ENCODE peak calls at places on chromosomes 3 and 15, in six cellular contexts. One of them, this sample, is unnamed.

GRCh38 chr3:9204253-9205005 is 45.0 kb downstream of the SRGAP3 start:
- DNase-seq in HCT116: no peak
- DNase-seq in fibroblast of lung: no peak
- DNase-seq in tibial artery: no peak
- DNase-seq in CD8-positive, alpha-beta memory T cell: no peak
- DNase-seq in astrocyte: no peak
- DNase-seq in this sample: no peak

GRCh38 chr15:99592135-99592845 is 26.5 kb downstream of the MEF2A start:
- DNase-seq in CD8-positive, alpha-beta memory T cell: no peak
- DNase-seq in fibroblast of lung: peak; percentile 58
- DNase-seq in tibial artery: no peak
- DNase-seq in astrocyte: peak; percentile 83
- DNase-seq in HCT116: no peak
- DNase-seq in this sample: no peak

GRCh38 chr15:91946914-91947313 is 93.4 kb downstream of the SLCO3A1 start:
- DNase-seq in CD8-positive, alpha-beta memory T cell: no peak
- DNase-seq in astrocyte: no peak
- DNase-seq in HCT116: no peak
- DNase-seq in tibial artery: no peak
- DNase-seq in fibroblast of lung: no peak
- DNase-seq in this sample: no peak

GRCh38 chr3:45950686-45951600 is 7.7 kb downstream of the CXCR6 start:
- DNase-seq in fibroblast of lung: no peak
- DNase-seq in HCT116: no peak
- DNase-seq in CD8-positive, alpha-beta memory T cell: peak; percentile 76
- DNase-seq in tibial artery: no peak
- DNase-seq in astrocyte: no peak
- DNase-seq in this sample: no peak

GRCh38 chr3:190862209-190863118 is at the start of gene GMNC:
- DNase-seq in HCT116: peak; percentile 82
- DNase-seq in tibial artery: peak; percentile 90
- DNase-seq in fibroblast of lung: peak; percentile 62
- DNase-seq in CD8-positive, alpha-beta memory T cell: no peak
- DNase-seq in astrocyte: peak; percentile 71
- DNase-seq in this sample: peak; percentile 57

GRCh38 chr3:42673082-42673481 is 12.3 kb upstream of the KLHL40 start:
- DNase-seq in CD8-positive, alpha-beta memory T cell: no peak
- DNase-seq in tibial artery: peak; percentile 51
- DNase-seq in fibroblast of lung: no peak
- DNase-seq in HCT116: no peak
- DNase-seq in astrocyte: no peak
- DNase-seq in this sample: no peak

GRCh38 chr3:152197451-152197850 is 71.3 kb upstream of the MBNL1 start:
- DNase-seq in fibroblast of lung: no peak
- DNase-seq in tibial artery: no peak
- DNase-seq in astrocyte: peak; percentile 27
- DNase-seq in HCT116: no peak
- DNase-seq in CD8-positive, alpha-beta memory T cell: no peak
- DNase-seq in this sample: no peak

GRCh38 chr3:50138266-50139230 is 16.6 kb upstream of the SEMA3F start:
- DNase-seq in tibial artery: no peak
- DNase-seq in HCT116: no peak
- DNase-seq in CD8-positive, alpha-beta memory T cell: no peak
- DNase-seq in fibroblast of lung: peak; percentile 50
- DNase-seq in astrocyte: no peak
- DNase-seq in this sample: no peak

DNA sequence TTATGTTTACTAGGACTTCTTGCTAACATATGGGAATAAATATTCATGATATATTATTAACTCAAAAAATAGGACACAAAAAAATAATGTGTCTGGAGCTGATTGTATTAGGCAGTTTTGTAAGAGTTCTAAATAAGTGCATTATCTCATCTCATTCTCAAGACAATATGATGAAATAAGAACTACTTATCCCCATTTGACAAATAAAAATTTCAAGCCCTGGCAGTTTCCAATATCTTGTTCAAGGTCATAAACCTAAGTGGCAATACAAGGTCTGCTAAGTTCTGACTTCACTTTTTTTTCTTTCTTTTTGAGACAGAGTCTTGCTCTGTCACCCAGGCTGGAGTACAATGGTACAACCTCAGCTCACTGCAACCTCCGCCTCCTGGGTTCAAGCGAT is 18.3 kb downstream of the RPN1 start:
- DNase-seq in CD8-positive, alpha-beta memory T cell: no peak
- DNase-seq in astrocyte: no peak
- DNase-seq in fibroblast of lung: no peak
- DNase-seq in tibial artery: no peak
- DNase-seq in HCT116: no peak
- DNase-seq in this sample: no peak
- H3K36me3 ChIP-seq in CD8-positive, alpha-beta memory T cell: peaks cover 21% of the 10 kb centered on the region
- H3K36me3 ChIP-seq in astrocyte: peaks cover 46% of the 10 kb centered on the region
- H3K36me3 ChIP-seq in fibroblast of lung: peaks cover 11% of the 10 kb centered on the region
- H3K36me3 ChIP-seq in tibial artery: peaks cover 77% of the 10 kb centered on the region
- H3K36me3 ChIP-seq in HCT116: peaks cover 38% of the 10 kb centered on the region
- H3K36me3 ChIP-seq in this sample: peaks cover 62% of the 10 kb centered on the region

DNA sequence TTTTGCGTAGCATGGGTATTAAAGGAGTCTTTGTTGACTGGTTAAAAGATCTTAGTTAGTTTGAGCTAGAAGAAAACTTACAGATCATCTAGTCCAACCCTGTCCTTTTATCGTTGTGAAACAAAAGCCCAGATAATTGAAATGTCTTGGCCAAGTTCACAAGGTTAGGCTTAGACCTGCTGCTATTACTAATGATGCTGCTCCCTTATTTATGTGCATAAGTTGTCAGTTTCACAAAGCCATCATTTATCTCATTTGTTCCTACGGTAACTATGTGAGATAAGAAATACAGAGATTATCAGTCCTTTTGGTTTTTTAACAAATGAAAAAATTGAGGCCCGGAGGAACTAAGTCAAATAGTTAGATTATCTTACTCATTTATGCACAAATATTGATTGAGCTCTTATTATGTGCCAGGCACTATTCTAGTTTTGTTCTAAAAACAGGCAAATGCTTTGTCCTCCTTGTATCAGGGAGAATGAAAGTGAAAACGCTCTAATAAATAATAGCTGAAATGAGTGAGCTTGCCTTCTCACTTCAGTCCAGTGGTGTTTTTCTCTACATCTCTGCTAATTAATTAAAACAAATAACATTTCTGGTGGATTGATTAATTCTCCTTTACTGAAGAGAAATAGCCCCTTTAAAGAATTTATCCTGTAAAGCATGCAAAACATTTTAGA is 49.1 kb upstream of the TPRG1 start:
- DNase-seq in tibial artery: no peak
- DNase-seq in CD8-positive, alpha-beta memory T cell: no peak
- DNase-seq in fibroblast of lung: no peak
- DNase-seq in astrocyte: no peak
- DNase-seq in HCT116: no peak
- DNase-seq in this sample: no peak
- H3K4me3 ChIP-seq in tibial artery: peak overlapping the region; percentile 1
- H3K4me3 ChIP-seq in CD8-positive, alpha-beta memory T cell: peak overlapping the region; percentile 30
- H3K4me3 ChIP-seq in fibroblast of lung: no peak overlapping the region
- H3K4me3 ChIP-seq in astrocyte: no peak overlapping the region
- H3K4me3 ChIP-seq in HCT116: no peak overlapping the region
- H3K4me3 ChIP-seq in this sample: no peak overlapping the region

DNA sequence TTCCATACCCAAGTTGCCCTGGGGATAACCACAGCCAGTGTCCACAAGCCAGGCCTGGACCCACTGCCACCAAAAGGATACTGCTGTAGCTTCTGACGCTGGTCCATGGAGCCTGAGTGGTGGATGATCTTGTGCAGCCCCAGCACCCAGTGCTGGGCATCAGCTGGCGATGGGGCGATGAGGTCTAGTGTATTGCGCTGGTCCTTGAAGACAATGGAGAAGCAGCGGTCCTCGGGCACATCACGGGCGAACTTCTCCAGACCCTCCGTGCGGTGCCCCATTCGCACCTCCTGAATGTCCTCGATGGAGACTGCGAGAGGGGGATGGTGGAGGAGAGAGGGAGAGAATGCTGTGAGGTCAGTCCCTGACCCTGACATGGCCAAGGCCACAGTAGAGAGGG is 13.0 kb downstream of the PLCD1 start:
- DNase-seq in astrocyte: no peak
- DNase-seq in fibroblast of lung: no peak
- DNase-seq in tibial artery: peak; percentile 55
- DNase-seq in HCT116: no peak
- DNase-seq in CD8-positive, alpha-beta memory T cell: no peak
- DNase-seq in this sample: no peak
- H3K36me3 ChIP-seq in astrocyte: peaks cover 4% of the 10 kb centered on the region
- H3K36me3 ChIP-seq in fibroblast of lung: peaks cover 4% of the 10 kb centered on the region
- H3K36me3 ChIP-seq in tibial artery: peaks cover 87% of the 10 kb centered on the region
- H3K36me3 ChIP-seq in HCT116: no peaks in the 10 kb centered on the region
- H3K36me3 ChIP-seq in CD8-positive, alpha-beta memory T cell: peaks cover 20% of the 10 kb centered on the region
- H3K36me3 ChIP-seq in this sample: peaks cover 6% of the 10 kb centered on the region

DNA sequence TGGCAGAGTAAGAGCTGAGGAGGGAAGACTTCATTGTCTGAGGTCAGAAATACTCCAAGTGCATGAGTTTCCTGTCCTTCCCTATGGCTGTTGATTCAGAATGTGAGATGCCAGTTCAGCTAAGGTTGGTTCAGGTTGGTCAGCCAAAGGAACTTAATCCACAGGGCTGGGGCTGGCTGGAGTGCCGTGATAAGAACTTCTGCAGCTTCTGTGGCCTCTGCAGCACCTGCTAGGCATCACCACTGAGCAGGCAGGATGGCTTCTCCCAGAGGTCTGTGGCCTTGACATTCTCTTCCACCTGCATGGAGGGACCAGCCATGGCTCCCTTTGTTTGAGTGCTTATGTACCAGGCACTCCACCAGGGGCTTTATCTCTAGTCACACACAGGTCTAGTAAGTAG is 109.5 kb upstream of the PLXNA1 start:
- DNase-seq in astrocyte: no peak
- DNase-seq in HCT116: no peak
- DNase-seq in tibial artery: peak; percentile 33
- DNase-seq in CD8-positive, alpha-beta memory T cell: no peak
- DNase-seq in fibroblast of lung: no peak
- DNase-seq in this sample: no peak
- H3K4me3 ChIP-seq in astrocyte: no peak overlapping the region
- H3K4me3 ChIP-seq in HCT116: no peak overlapping the region
- H3K4me3 ChIP-seq in tibial artery: no peak overlapping the region
- H3K4me3 ChIP-seq in CD8-positive, alpha-beta memory T cell: no peak overlapping the region
- H3K4me3 ChIP-seq in fibroblast of lung: no peak overlapping the region
- H3K4me3 ChIP-seq in this sample: no peak overlapping the region

GRCh38 chr3:48406443-48407431 is 23.1 kb downstream of the PLXNB1 start:
- DNase-seq in CD8-positive, alpha-beta memory T cell: no peak
- DNase-seq in HCT116: no peak
- DNase-seq in tibial artery: peak; percentile 63
- DNase-seq in astrocyte: no peak
- DNase-seq in fibroblast of lung: no peak
- DNase-seq in this sample: no peak
- H3K36me3 ChIP-seq in CD8-positive, alpha-beta memory T cell: no peaks in the 10 kb centered on the region
- H3K36me3 ChIP-seq in HCT116: peaks cover 2% of the 10 kb centered on the region
- H3K36me3 ChIP-seq in tibial artery: peaks cover 91% of the 10 kb centered on the region
- H3K36me3 ChIP-seq in astrocyte: peaks cover 4% of the 10 kb centered on the region
- H3K36me3 ChIP-seq in fibroblast of lung: peaks cover 9% of the 10 kb centered on the region
- H3K36me3 ChIP-seq in this sample: peaks cover 8% of the 10 kb centered on the region

GRCh38 chr3:127894461-127894860 is 20.6 kb upstream of the KBTBD12 start:
- DNase-seq in fibroblast of lung: no peak
- DNase-seq in CD8-positive, alpha-beta memory T cell: no peak
- DNase-seq in HCT116: no peak
- DNase-seq in tibial artery: no peak
- DNase-seq in astrocyte: no peak
- DNase-seq in this sample: no peak
- H3K4me3 ChIP-seq in fibroblast of lung: no peak overlapping the region
- H3K4me3 ChIP-seq in CD8-positive, alpha-beta memory T cell: no peak overlapping the region
- H3K4me3 ChIP-seq in HCT116: no peak overlapping the region
- H3K4me3 ChIP-seq in tibial artery: no peak overlapping the region
- H3K4me3 ChIP-seq in astrocyte: no peak overlapping the region
- H3K4me3 ChIP-seq in this sample: no peak overlapping the region

GRCh38 chr3:14460342-14461005 is 58.1 kb downstream of the SLC6A6 start:
- DNase-seq in CD8-positive, alpha-beta memory T cell: no peak
- DNase-seq in tibial artery: peak; percentile 92
- DNase-seq in astrocyte: peak; percentile 96
- DNase-seq in HCT116: no peak
- DNase-seq in fibroblast of lung: peak; percentile 95
- DNase-seq in this sample: no peak
- H3K36me3 ChIP-seq in CD8-positive, alpha-beta memory T cell: peaks cover 10% of the 10 kb centered on the region
- H3K36me3 ChIP-seq in tibial artery: peaks cover 33% of the 10 kb centered on the region
- H3K36me3 ChIP-seq in astrocyte: no peaks in the 10 kb centered on the region
- H3K36me3 ChIP-seq in HCT116: peaks cover 11% of the 10 kb centered on the region
- H3K36me3 ChIP-seq in fibroblast of lung: no peaks in the 10 kb centered on the region
- H3K36me3 ChIP-seq in this sample: peaks cover 25% of the 10 kb centered on the region

GRCh38 chr3:185926445-185926844 is 11.4 kb downstream of the TRA2B start:
- DNase-seq in CD8-positive, alpha-beta memory T cell: no peak
- DNase-seq in HCT116: no peak
- DNase-seq in tibial artery: no peak
- DNase-seq in fibroblast of lung: no peak
- DNase-seq in astrocyte: no peak
- DNase-seq in this sample: no peak
- H3K4me3 ChIP-seq in CD8-positive, alpha-beta memory T cell: no peak overlapping the region
- H3K4me3 ChIP-seq in HCT116: no peak overlapping the region
- H3K4me3 ChIP-seq in tibial artery: no peak overlapping the region
- H3K4me3 ChIP-seq in fibroblast of lung: no peak overlapping the region
- H3K4me3 ChIP-seq in astrocyte: no peak overlapping the region
- H3K4me3 ChIP-seq in this sample: no peak overlapping the region

GRCh38 chr3:35673017-35673416 is 33.7 kb downstream of the ARPP21 start:
- DNase-seq in astrocyte: no peak
- DNase-seq in HCT116: no peak
- DNase-seq in tibial artery: no peak
- DNase-seq in fibroblast of lung: no peak
- DNase-seq in CD8-positive, alpha-beta memory T cell: no peak
- DNase-seq in this sample: no peak
- H3K36me3 ChIP-seq in astrocyte: no peaks in the 10 kb centered on the region
- H3K36me3 ChIP-seq in HCT116: no peaks in the 10 kb centered on the region
- H3K36me3 ChIP-seq in tibial artery: no peaks in the 10 kb centered on the region
- H3K36me3 ChIP-seq in fibroblast of lung: no peaks in the 10 kb centered on the region
- H3K36me3 ChIP-seq in CD8-positive, alpha-beta memory T cell: no peaks in the 10 kb centered on the region
- H3K36me3 ChIP-seq in this sample: no peaks in the 10 kb centered on the region

DNA sequence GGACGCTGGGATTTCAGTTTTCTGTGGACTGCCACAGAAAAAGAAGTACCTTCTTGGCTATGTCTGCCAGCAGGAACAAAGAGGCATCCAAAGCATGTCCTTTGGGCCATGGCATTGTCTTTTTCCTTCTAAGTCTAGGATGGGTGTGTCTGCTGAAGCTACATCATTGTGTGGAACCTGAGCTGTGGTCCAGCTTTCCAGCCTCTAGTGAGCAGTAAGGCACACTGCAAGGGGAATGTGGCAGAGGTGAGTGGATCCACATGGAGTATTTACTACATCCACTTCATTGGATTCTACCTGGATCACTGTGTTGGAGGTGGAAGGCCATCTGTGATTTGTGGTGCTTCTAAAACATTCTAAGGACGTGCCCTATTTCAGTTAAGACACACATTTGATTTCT is 23.7 kb downstream of the CMTM8 start:
- DNase-seq in HCT116: no peak
- DNase-seq in tibial artery: no peak
- DNase-seq in CD8-positive, alpha-beta memory T cell: no peak
- DNase-seq in fibroblast of lung: no peak
- DNase-seq in astrocyte: no peak
- DNase-seq in this sample: no peak
- H3K4me3 ChIP-seq in HCT116: no peak overlapping the region
- H3K4me3 ChIP-seq in tibial artery: no peak overlapping the region
- H3K4me3 ChIP-seq in CD8-positive, alpha-beta memory T cell: no peak overlapping the region
- H3K4me3 ChIP-seq in fibroblast of lung: no peak overlapping the region
- H3K4me3 ChIP-seq in astrocyte: no peak overlapping the region
- H3K4me3 ChIP-seq in this sample: no peak overlapping the region

This sample was measured in HAP-1.